ENCODE peak calls at places on chromosomes 13 and 19, in seven cellular contexts. Q is cardiac muscle cell, X is B cell, V is K562, H is endothelial cell, E is glutamatergic neuron, Z is osteocyte. R is an unnamed sample.

GRCh38 chr13:110185696-110186095 is 121.3 kb downstream of the COL4A1 start:
- DNase-seq in Q (no peak), X (no peak), V (no peak), H (no peak), E (no peak), Z (no peak), R (peak; percentile 81)

GRCh38 chr13:114024603-114025431 is 50.9 kb upstream of the C13orf46 start:
- DNase-seq in Q (no peak), X (peak; percentile 72), V (no peak), H (no peak), E (peak; percentile 10), Z (no peak), R (no peak)

GRCh38 chr13:68676513-68677115 is 1431.0 kb upstream of the ATXN8OS start:
- DNase-seq in Q (no peak), X (no peak), V (no peak), H (no peak), E (no peak), Z (no peak), R (no peak)

GRCh38 chr13:49370390-49370789 is 73.5 kb downstream of the CAB39L start:
- DNase-seq in Q (no peak), X (no peak), V (no peak), H (no peak), E (no peak), Z (no peak), R (no peak)

GRCh38 chr13:42378383-42378780 is 106.4 kb downstream of the AKAP11 start:
- DNase-seq in Q (no peak), X (no peak), V (no peak), H (no peak), E (no peak), Z (no peak), R (no peak)

GRCh38 chr13:40777166-40777956 is 6.4 kb upstream of the MRPS31 start:
- DNase-seq in Q (peak; percentile 72), X (peak; percentile 52), V (peak; percentile 70), H (peak; percentile 41), E (no peak), Z (peak; percentile 46), R (no peak)

GRCh38 chr19:4345656-4346383 is 2.5 kb downstream of the MPND start:
- DNase-seq in Q (no peak), X (peak; percentile 1), V (no peak), H (no peak), E (no peak), Z (no peak), R (no peak)

GRCh38 chr19:15244106-15244803 is 12.0 kb upstream of the EPHX3 start:
- DNase-seq in Q (no peak), X (peak; percentile 44), V (no peak), H (no peak), E (no peak), Z (no peak), R (no peak)

GRCh38 chr19:19034204-19034624 is 811 bp downstream of the ARMC6 start:
- DNase-seq in Q (peak; percentile 71), X (peak; percentile 66), V (peak; percentile 95), H (peak; percentile 43), E (peak; percentile 62), Z (no peak), R (no peak)

GRCh38 chr19:3944018-3944721 is 11.3 kb downstream of the NMRK2 start:
- DNase-seq in Q (no peak), X (no peak), V (no peak), H (no peak), E (no peak), Z (no peak), R (no peak)

GRCh38 chr19:1082928-1083816 is 12.0 kb downstream of the POLR2E start:
- DNase-seq in Q (no peak), X (no peak), V (no peak), H (no peak), E (peak; percentile 10), Z (no peak), R (no peak)

GRCh38 chr13:94550030-94550738 is 45.8 kb downstream of the TGDS start:
- DNase-seq in Q (peak; percentile 59), X (no peak), V (peak; percentile 29), H (no peak), E (no peak), Z (no peak), R (peak; percentile 7)

GRCh38 chr13:108463365-108463764 is 166.0 kb upstream of the MYO16 start:
- DNase-seq in Q (peak; percentile 69), X (no peak), V (no peak), H (no peak), E (no peak), Z (no peak), R (no peak)

GRCh38 chr13:97367016-97367415 is 67.0 kb upstream of the RAP2A start:
- DNase-seq in Q (peak; percentile 55), X (no peak), V (no peak), H (no peak), E (no peak), Z (no peak), R (peak; percentile 40)

GRCh38 chr19:18029617-18030338 is 21.8 kb downstream of the ARRDC2 start:
- DNase-seq in Q (no peak), X (no peak), V (no peak), H (no peak), E (no peak), Z (no peak), R (no peak)

GRCh38 chr13:73416093-73416492 is 357.3 kb downstream of the KLF5 start:
- DNase-seq in Q (no peak), X (no peak), V (no peak), H (no peak), E (no peak), Z (no peak), R (no peak)

GRCh38 chr13:66937423-66937822 is 292.7 kb downstream of the PCDH9 start:
- DNase-seq in Q (no peak), X (no peak), V (peak; percentile 16), H (no peak), E (no peak), Z (no peak), R (no peak)

GRCh38 chr19:42292963-42293362 is 9.0 kb upstream of the PRR19 start:
- DNase-seq in Q (no peak), X (no peak), V (no peak), H (no peak), E (peak; percentile 14), Z (no peak), R (no peak)

GRCh38 chr13:47904239-47904638 is 96.8 kb downstream of the SUCLA2 start:
- DNase-seq in Q (no peak), X (no peak), V (peak; percentile 32), H (no peak), E (no peak), Z (no peak), R (no peak)

GRCh38 chr13:28778308-28779215 is 41.6 kb upstream of the MTUS2 start:
- DNase-seq in Q (no peak), X (no peak), V (no peak), H (no peak), E (no peak), Z (no peak), R (no peak)

GRCh38 chr19:41589371-41589770 is 13.4 kb downstream of the CEACAM21 start:
- DNase-seq in Q (no peak), X (no peak), V (no peak), H (no peak), E (no peak), Z (no peak), R (no peak)

GRCh38 chr13:57633141-57633949 is 1.8 kb downstream of the PCDH17 start:
- DNase-seq in Q (peak; percentile 10), X (peak; percentile 16), V (no peak), H (peak; percentile 80), E (peak; percentile 90), Z (no peak), R (no peak)

GRCh38 chr19:2315818-2316353 is 7.9 kb upstream of the LINGO3 start:
- DNase-seq in Q (peak; percentile 80), X (no peak), V (peak; percentile 69), H (peak; percentile 80), E (peak; percentile 82), Z (peak; percentile 90), R (no peak)

DNA sequence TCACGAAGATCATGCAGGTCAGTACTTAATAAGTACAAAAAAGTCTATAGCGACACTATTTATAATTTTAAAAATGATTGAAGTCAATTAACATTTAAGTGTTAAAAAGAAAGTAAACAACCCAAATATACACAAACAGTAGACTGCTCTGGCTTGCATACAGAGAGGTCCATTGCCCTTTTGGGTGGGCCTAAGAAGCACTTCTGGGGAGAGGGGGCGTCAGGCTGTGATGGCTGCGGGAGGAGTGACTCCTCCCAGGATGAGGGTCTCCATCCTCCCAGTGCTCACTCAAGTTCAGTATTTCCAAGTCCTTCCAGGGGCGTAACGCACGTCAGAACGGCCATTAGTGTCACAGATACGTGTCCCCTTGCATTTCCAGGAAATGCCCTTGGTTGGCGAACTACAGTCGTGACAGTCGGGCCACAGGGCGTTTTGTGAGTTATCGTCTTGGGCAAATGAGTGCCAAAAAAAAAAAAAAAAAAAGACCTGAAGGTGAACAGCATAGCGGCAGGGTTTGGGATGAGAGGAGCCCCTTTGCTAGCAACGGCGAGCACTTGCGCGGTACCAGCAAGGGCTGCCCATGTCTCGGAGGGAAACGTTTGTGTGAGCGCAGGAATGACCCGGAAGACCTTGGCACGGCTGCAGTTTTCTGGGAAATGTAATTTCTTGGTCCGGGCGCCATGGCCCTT is at the start of gene SCGB2B2:
- DNase-seq in Q (no peak), X (peak; percentile 78), V (no peak), H (no peak), E (peak; percentile 53), Z (no peak), R (peak; percentile 24)
- TF ChIP-seq CTCF in Q (peak; percentile 14), X (no peak), V (no peak), H (no peak), E (no peak), Z (peak; percentile 38), R (peak; percentile 22)

GRCh38 chr19:49347835-49348234 is 12.6 kb downstream of the CD37 start:
- DNase-seq in Q (peak; percentile 67), X (no peak), V (peak; percentile 74), H (no peak), E (no peak), Z (no peak), R (peak; percentile 47)
- TF ChIP-seq CTCF in Q (peak; percentile 28), X (no peak), V (peak; percentile 52), H (no peak), E (no peak), Z (peak; percentile 8), R (peak; percentile 35)

DNA sequence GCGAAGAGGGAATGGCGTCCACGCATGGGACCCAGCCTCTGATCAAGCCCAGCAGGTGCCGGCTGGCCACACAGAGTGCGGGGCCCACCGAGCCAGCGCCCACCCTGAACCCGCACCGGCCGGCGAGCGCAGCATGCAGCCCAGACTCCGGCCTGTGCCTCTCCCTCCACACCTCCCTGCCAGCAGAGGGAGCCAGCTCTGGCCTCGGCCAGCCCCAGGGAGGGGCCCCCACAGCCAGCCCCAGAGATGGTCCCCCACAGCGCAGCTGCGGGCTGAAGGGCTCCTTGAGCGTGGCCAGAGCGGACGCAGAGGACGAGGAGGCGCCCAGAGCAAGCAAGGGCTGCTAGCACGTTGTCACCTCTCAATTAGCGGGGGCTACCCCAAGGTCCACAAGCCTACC is 904.5 kb downstream of the SLITRK6 start:
- DNase-seq in Q (no peak), X (no peak), V (no peak), H (no peak), E (no peak), Z (no peak), R (no peak)
- TF ChIP-seq CTCF in Q (no peak), X (no peak), V (no peak), H (no peak), E (no peak), Z (no peak), R (no peak)

GRCh38 chr19:36014029-36014924 is at the start of gene ALKBH6:
- DNase-seq in Q (peak; percentile 99), X (peak; percentile 99), V (peak; percentile 100), H (peak; percentile 98), E (peak; percentile 100), Z (peak; percentile 99), R (peak; percentile 89)
- TF ChIP-seq CTCF in Q (no peak), X (no peak), V (no peak), H (no peak), E (no peak), Z (no peak), R (no peak)